ENCODE peak calls at places on chromosomes 12 and 14, in nine cellular contexts. G, I, D, X, H, M, L, S and C are unnamed samples.

GRCh38 chr14:99072956-99073355 is 199.0 kb downstream of the BCL11B start:
- DNase-seq in S (no peak), H (no peak), I (no peak), M (no peak), L (no peak), G (no peak), D (no peak), X (no peak), C (no peak)

GRCh38 chr12:101414533-101415119 is 7.1 kb upstream of the ARL1 start:
- DNase-seq in H (peak), L (peak), I (peak), D (peak), S (peak), M (peak), X (peak), G (peak), C (peak)

GRCh38 chr12:97903356-97903755 is 440.8 kb downstream of the RMST start:
- DNase-seq in L (no peak), D (no peak), M (no peak), I (no peak), S (no peak), G (no peak), X (no peak), H (no peak), C (no peak)

GRCh38 chr12:108784270-108784669 is 53.0 kb upstream of the CORO1C start:
- DNase-seq in L (no peak), D (peak), X (no peak), G (no peak), S (no peak), H (no peak), I (no peak), M (no peak), C (no peak)

GRCh38 chr12:91991397-91992187 is 154.1 kb downstream of the BTG1 start:
- DNase-seq in D (no peak), S (no peak), X (no peak), I (no peak), G (peak), M (no peak), L (no peak), H (no peak), C (no peak)

GRCh38 chr14:103495854-103496253 is 26.8 kb downstream of the CKB start:
- DNase-seq in D (no peak), L (no peak), X (no peak), H (no peak), S (no peak), I (no peak), M (no peak), G (no peak), C (no peak)

GRCh38 chr12:19969476-19969875 is 398.9 kb upstream of the PDE3A start:
- DNase-seq in M (no peak), I (no peak), G (no peak), S (no peak), D (no peak), L (no peak), H (no peak), X (no peak), C (no peak)

GRCh38 chr14:61461808-61462275 is 140.5 kb downstream of the PRKCH start:
- DNase-seq in G (no peak), H (peak), M (peak), L (peak), D (peak), I (peak), X (no peak), S (peak), C (no peak)

GRCh38 chr14:93023802-93024434 is 91.8 kb downstream of the ITPK1 start:
- DNase-seq in S (peak), G (no peak), I (no peak), H (no peak), M (no peak), L (no peak), D (no peak), X (no peak), C (no peak)

GRCh38 chr12:98416845-98417244 is 98.5 kb upstream of the TMPO start:
- DNase-seq in D (peak), X (no peak), L (no peak), M (peak), I (peak), S (peak), G (no peak), H (no peak), C (no peak)

GRCh38 chr14:78401866-78402265 is 231.7 kb downstream of the NRXN3 start:
- DNase-seq in D (no peak), I (no peak), S (no peak), H (no peak), M (no peak), L (no peak), G (no peak), X (no peak), C (no peak)
- TF ChIP-seq REST in D (no peak), I (no peak), S (no peak), H (no peak), M (no peak), L (no peak), G (no peak), X (no peak), C (no peak)

GRCh38 chr14:45426685-45427282 is 173.8 kb upstream of the MIS18BP1 start:
- DNase-seq in H (peak), M (peak), L (peak), X (peak), D (peak), G (peak), S (peak), I (peak), C (peak)
- TF ChIP-seq REST in H (no peak), M (no peak), L (no peak), X (no peak), D (no peak), G (no peak), S (no peak), I (no peak), C (no peak)

GRCh38 chr12:105477873-105478272 is 147.4 kb downstream of the C12orf75 start:
- DNase-seq in H (no peak), X (no peak), D (no peak), L (no peak), S (peak), G (no peak), M (no peak), I (no peak), C (no peak)
- TF ChIP-seq REST in H (no peak), X (no peak), D (no peak), L (no peak), S (no peak), G (no peak), M (no peak), I (no peak), C (no peak)

GRCh38 chr14:95265106-95266094 is 54.3 kb downstream of the CLMN start:
- DNase-seq in X (peak), D (no peak), S (no peak), I (peak), M (no peak), L (peak), G (peak), H (peak), C (peak)
- TF ChIP-seq REST in X (no peak), D (no peak), S (peak), I (no peak), M (no peak), L (no peak), G (peak), H (no peak), C (no peak)

DNA sequence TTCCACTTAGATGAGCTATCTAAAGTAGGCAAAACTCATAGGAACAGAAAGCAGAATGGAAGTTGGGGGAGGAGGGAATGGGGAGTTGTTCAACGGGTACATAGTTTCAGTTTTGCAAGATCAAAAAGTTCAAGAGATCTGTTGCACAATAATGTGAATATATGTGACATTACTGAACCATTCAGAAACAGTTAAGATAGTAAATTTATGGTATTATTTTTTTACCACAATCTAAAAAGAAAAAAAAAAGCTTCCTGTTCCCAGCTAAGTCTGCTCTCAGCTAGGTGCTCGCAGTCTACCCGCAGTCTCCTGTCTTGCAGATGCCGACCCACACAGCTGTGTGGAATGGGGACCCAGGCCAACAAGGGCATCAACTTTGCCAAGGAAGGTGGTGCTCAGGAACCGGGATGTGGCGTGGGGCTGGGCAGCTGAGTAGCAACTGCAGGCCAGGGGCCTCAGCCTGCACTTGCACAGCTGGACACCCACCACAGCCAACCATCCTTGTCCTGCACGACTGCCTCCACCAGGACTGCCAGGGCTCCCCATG is 15.3 kb upstream of the ANO6 start:
- DNase-seq in S (no peak), I (no peak), M (no peak), H (peak), D (no peak), X (peak), G (no peak), L (no peak), C (no peak)
- TF ChIP-seq REST in S (no peak), I (no peak), M (no peak), H (no peak), D (no peak), X (no peak), G (no peak), L (no peak), C (no peak)

GRCh38 chr14:56524971-56525677 is 54.5 kb upstream of the TMEM260 start:
- DNase-seq in I (no peak), M (no peak), D (peak), L (no peak), X (no peak), S (no peak), G (no peak), H (no peak), C (no peak)
- TF ChIP-seq REST in I (no peak), M (no peak), D (no peak), L (no peak), X (no peak), S (no peak), G (no peak), H (no peak), C (no peak)